ENCODE peak calls at places on chromosomes 13 and 19, in seven cellular contexts. One of them, this sample, is unnamed.

GRCh38 chr19:43799502-43800142 is 2.6 kb downstream of the LYPD5 start:
- DNase-seq in fibroblast of the aortic adventitia: no peak
- DNase-seq in AG10803: no peak
- DNase-seq in heart right ventricle: no peak
- DNase-seq in BJ: no peak
- DNase-seq in BE2C: no peak
- DNase-seq in psoas muscle: no peak
- DNase-seq in this sample: no peak

GRCh38 chr19:15977690-15978089 is 28.9 kb downstream of the OR10H4 start:
- DNase-seq in BJ: no peak
- DNase-seq in BE2C: no peak
- DNase-seq in psoas muscle: no peak
- DNase-seq in AG10803: no peak
- DNase-seq in heart right ventricle: no peak
- DNase-seq in fibroblast of the aortic adventitia: no peak
- DNase-seq in this sample: no peak

GRCh38 chr19:6752257-6753177 is 13.0 kb downstream of the TRIP10 start:
- DNase-seq in AG10803: no peak
- DNase-seq in fibroblast of the aortic adventitia: no peak
- DNase-seq in psoas muscle: no peak
- DNase-seq in BE2C: no peak
- DNase-seq in heart right ventricle: no peak
- DNase-seq in BJ: no peak
- DNase-seq in this sample: no peak

GRCh38 chr19:6459356-6460098 is at the start of gene SLC25A23:
- DNase-seq in BJ: peak
- DNase-seq in AG10803: peak
- DNase-seq in heart right ventricle: peak
- DNase-seq in fibroblast of the aortic adventitia: peak
- DNase-seq in psoas muscle: peak
- DNase-seq in BE2C: peak
- DNase-seq in this sample: peak

GRCh38 chr19:44592451-44592890 is 20.9 kb upstream of the IGSF23 start:
- DNase-seq in psoas muscle: no peak
- DNase-seq in heart right ventricle: peak
- DNase-seq in BJ: no peak
- DNase-seq in fibroblast of the aortic adventitia: no peak
- DNase-seq in BE2C: no peak
- DNase-seq in AG10803: no peak
- DNase-seq in this sample: no peak

GRCh38 chr19:4914736-4915501 is 5.6 kb downstream of the UHRF1 start:
- DNase-seq in fibroblast of the aortic adventitia: peak
- DNase-seq in BJ: peak
- DNase-seq in AG10803: peak
- DNase-seq in psoas muscle: no peak
- DNase-seq in BE2C: peak
- DNase-seq in heart right ventricle: no peak
- DNase-seq in this sample: peak

GRCh38 chr19:55304279-55304978 is 20.6 kb downstream of the BRSK1 start:
- DNase-seq in AG10803: peak
- DNase-seq in heart right ventricle: no peak
- DNase-seq in psoas muscle: peak
- DNase-seq in fibroblast of the aortic adventitia: peak
- DNase-seq in BE2C: peak
- DNase-seq in BJ: no peak
- DNase-seq in this sample: peak

GRCh38 chr19:3513198-3514140 is 7.4 kb downstream of the FZR1 start:
- DNase-seq in BE2C: no peak
- DNase-seq in fibroblast of the aortic adventitia: no peak
- DNase-seq in AG10803: no peak
- DNase-seq in heart right ventricle: peak
- DNase-seq in BJ: no peak
- DNase-seq in psoas muscle: no peak
- DNase-seq in this sample: no peak

GRCh38 chr13:33191425-33192221 is 93.9 kb downstream of the STARD13 start:
- DNase-seq in fibroblast of the aortic adventitia: no peak
- DNase-seq in BE2C: peak
- DNase-seq in psoas muscle: no peak
- DNase-seq in heart right ventricle: no peak
- DNase-seq in AG10803: peak
- DNase-seq in BJ: no peak
- DNase-seq in this sample: no peak

GRCh38 chr19:46513461-46514236 is 18.0 kb upstream of the PNMA8B start:
- DNase-seq in BE2C: peak
- DNase-seq in heart right ventricle: peak
- DNase-seq in BJ: no peak
- DNase-seq in AG10803: peak
- DNase-seq in fibroblast of the aortic adventitia: peak
- DNase-seq in psoas muscle: peak
- DNase-seq in this sample: peak

GRCh38 chr13:47175172-47175806 is 278.4 kb upstream of the HTR2A start:
- DNase-seq in fibroblast of the aortic adventitia: peak
- DNase-seq in BJ: peak
- DNase-seq in psoas muscle: no peak
- DNase-seq in heart right ventricle: no peak
- DNase-seq in AG10803: peak
- DNase-seq in BE2C: no peak
- DNase-seq in this sample: peak

GRCh38 chr19:42555317-42555716 is 27.0 kb upstream of the CEACAM1 start:
- DNase-seq in heart right ventricle: peak
- DNase-seq in psoas muscle: no peak
- DNase-seq in BJ: no peak
- DNase-seq in BE2C: no peak
- DNase-seq in AG10803: no peak
- DNase-seq in fibroblast of the aortic adventitia: no peak
- DNase-seq in this sample: no peak

GRCh38 chr13:111115841-111116500 is 861 bp downstream of the ARHGEF7 start:
- DNase-seq in AG10803: peak
- DNase-seq in psoas muscle: peak
- DNase-seq in BJ: peak
- DNase-seq in BE2C: no peak
- DNase-seq in fibroblast of the aortic adventitia: peak
- DNase-seq in heart right ventricle: peak
- DNase-seq in this sample: peak

GRCh38 chr13:78913656-78914055 is 254.7 kb upstream of the OBI1 start:
- DNase-seq in BE2C: no peak
- DNase-seq in AG10803: no peak
- DNase-seq in heart right ventricle: no peak
- DNase-seq in fibroblast of the aortic adventitia: no peak
- DNase-seq in psoas muscle: no peak
- DNase-seq in BJ: no peak
- DNase-seq in this sample: no peak

GRCh38 chr13:44249439-44249838 is 124.2 kb upstream of the SERP2 start:
- DNase-seq in psoas muscle: peak
- DNase-seq in BE2C: peak
- DNase-seq in fibroblast of the aortic adventitia: peak
- DNase-seq in AG10803: peak
- DNase-seq in BJ: peak
- DNase-seq in heart right ventricle: peak
- DNase-seq in this sample: peak

DNA sequence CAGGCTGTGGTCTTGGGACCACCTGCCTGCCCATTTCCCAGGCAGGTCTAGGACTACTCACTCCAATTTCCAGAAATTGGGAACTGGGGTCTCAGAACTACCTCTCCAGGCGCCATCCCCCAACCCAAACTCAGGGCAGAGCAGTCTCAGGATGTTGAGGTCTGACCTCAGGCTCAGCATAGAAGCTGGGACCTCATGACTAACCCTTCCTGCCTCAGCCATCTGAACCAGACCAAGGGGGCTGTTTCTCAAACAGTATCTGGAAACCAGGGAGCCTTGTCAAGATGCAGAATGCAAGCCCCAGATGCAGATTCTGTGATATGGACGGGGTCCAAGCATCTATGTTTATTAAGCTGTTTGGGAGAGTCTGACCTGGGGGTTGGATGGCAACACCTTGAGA is 1.3 kb downstream of the FBXW9 start:
- DNase-seq in AG10803: no peak
- DNase-seq in BJ: no peak
- DNase-seq in fibroblast of the aortic adventitia: no peak
- DNase-seq in BE2C: no peak
- DNase-seq in heart right ventricle: no peak
- DNase-seq in psoas muscle: no peak
- DNase-seq in this sample: no peak
- H3K4me3 ChIP-seq in AG10803: peak
- H3K4me3 ChIP-seq in BJ: no peak
- H3K4me3 ChIP-seq in fibroblast of the aortic adventitia: peak
- H3K4me3 ChIP-seq in BE2C: peak
- H3K4me3 ChIP-seq in heart right ventricle: no peak
- H3K4me3 ChIP-seq in psoas muscle: peak
- H3K4me3 ChIP-seq in this sample: no peak

DNA sequence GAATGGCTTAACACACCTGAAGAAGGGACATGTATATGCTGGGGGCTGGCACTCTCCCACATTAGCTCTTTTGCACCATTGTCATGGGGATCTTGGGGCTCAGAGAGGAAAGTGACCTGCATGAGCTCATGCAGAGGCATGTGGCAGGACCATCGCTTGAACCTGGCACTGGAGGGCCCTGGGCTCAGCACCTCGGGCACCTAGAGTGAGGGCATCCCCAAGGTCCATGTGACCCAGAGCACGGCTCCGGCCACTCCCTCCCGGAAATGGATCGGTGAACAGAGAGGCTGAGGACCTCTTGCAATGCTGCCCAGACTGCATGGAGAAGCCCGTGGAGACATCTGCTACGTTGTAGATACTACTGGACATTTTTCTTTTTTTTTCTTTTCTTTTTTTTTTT is 38.6 kb upstream of the CCNE1 start:
- DNase-seq in psoas muscle: no peak
- DNase-seq in fibroblast of the aortic adventitia: no peak
- DNase-seq in AG10803: no peak
- DNase-seq in BE2C: no peak
- DNase-seq in heart right ventricle: no peak
- DNase-seq in BJ: no peak
- DNase-seq in this sample: no peak
- TF ChIP-seq CTCF in psoas muscle: no peak
- TF ChIP-seq CTCF in fibroblast of the aortic adventitia: no peak
- TF ChIP-seq CTCF in AG10803: no peak
- TF ChIP-seq CTCF in BE2C: no peak
- TF ChIP-seq CTCF in heart right ventricle: no peak
- TF ChIP-seq CTCF in BJ: no peak
- TF ChIP-seq CTCF in this sample: no peak

GRCh38 chr13:41492432-41493267 is 35.3 kb downstream of the RGCC start:
- DNase-seq in AG10803: no peak
- DNase-seq in psoas muscle: no peak
- DNase-seq in heart right ventricle: no peak
- DNase-seq in BE2C: no peak
- DNase-seq in fibroblast of the aortic adventitia: no peak
- DNase-seq in BJ: no peak
- DNase-seq in this sample: no peak
- H3K4me3 ChIP-seq in AG10803: no peak
- H3K4me3 ChIP-seq in psoas muscle: no peak
- H3K4me3 ChIP-seq in heart right ventricle: no peak
- H3K4me3 ChIP-seq in BE2C: no peak
- H3K4me3 ChIP-seq in fibroblast of the aortic adventitia: no peak
- H3K4me3 ChIP-seq in BJ: no peak
- H3K4me3 ChIP-seq in this sample: no peak

GRCh38 chr19:48064509-48064908 is 20.6 kb upstream of the CABP5 start:
- DNase-seq in BJ: no peak
- DNase-seq in AG10803: no peak
- DNase-seq in fibroblast of the aortic adventitia: no peak
- DNase-seq in psoas muscle: no peak
- DNase-seq in BE2C: no peak
- DNase-seq in heart right ventricle: no peak
- DNase-seq in this sample: no peak

GRCh38 chr19:48069435-48069834 is 25.6 kb upstream of the CABP5 start:
- DNase-seq in BJ: no peak
- DNase-seq in heart right ventricle: no peak
- DNase-seq in BE2C: no peak
- DNase-seq in fibroblast of the aortic adventitia: no peak
- DNase-seq in psoas muscle: no peak
- DNase-seq in AG10803: no peak
- DNase-seq in this sample: no peak
- TF ChIP-seq CTCF in BJ: no peak
- TF ChIP-seq CTCF in heart right ventricle: no peak
- TF ChIP-seq CTCF in BE2C: no peak
- TF ChIP-seq CTCF in fibroblast of the aortic adventitia: peak
- TF ChIP-seq CTCF in psoas muscle: no peak
- TF ChIP-seq CTCF in AG10803: no peak
- TF ChIP-seq CTCF in this sample: no peak

GRCh38 chr19:31317542-31317941 is 31.7 kb downstream of the TSHZ3 start:
- DNase-seq in fibroblast of the aortic adventitia: peak
- DNase-seq in BJ: no peak
- DNase-seq in heart right ventricle: no peak
- DNase-seq in BE2C: no peak
- DNase-seq in psoas muscle: no peak
- DNase-seq in AG10803: no peak
- DNase-seq in this sample: peak

GRCh38 chr19:31317098-31317497 is 32.1 kb downstream of the TSHZ3 start:
- DNase-seq in heart right ventricle: no peak
- DNase-seq in fibroblast of the aortic adventitia: peak
- DNase-seq in BJ: no peak
- DNase-seq in AG10803: no peak
- DNase-seq in psoas muscle: no peak
- DNase-seq in BE2C: no peak
- DNase-seq in this sample: no peak

GRCh38 chr19:31315621-31316011 is 33.6 kb downstream of the TSHZ3 start:
- DNase-seq in BJ: no peak
- DNase-seq in heart right ventricle: no peak
- DNase-seq in psoas muscle: no peak
- DNase-seq in AG10803: no peak
- DNase-seq in BE2C: no peak
- DNase-seq in fibroblast of the aortic adventitia: peak
- DNase-seq in this sample: no peak

GRCh38 chr19:31314849-31315620 is 34.2 kb downstream of the TSHZ3 start:
- DNase-seq in BE2C: peak
- DNase-seq in AG10803: no peak
- DNase-seq in fibroblast of the aortic adventitia: peak
- DNase-seq in psoas muscle: no peak
- DNase-seq in heart right ventricle: no peak
- DNase-seq in BJ: no peak
- DNase-seq in this sample: peak

GRCh38 chr19:31316201-31316951 is 32.9 kb downstream of the TSHZ3 start:
- DNase-seq in heart right ventricle: peak
- DNase-seq in AG10803: peak
- DNase-seq in fibroblast of the aortic adventitia: peak
- DNase-seq in psoas muscle: no peak
- DNase-seq in BJ: no peak
- DNase-seq in BE2C: no peak
- DNase-seq in this sample: peak
- H3K4me3 ChIP-seq in heart right ventricle: no peak
- H3K4me3 ChIP-seq in AG10803: peak
- H3K4me3 ChIP-seq in fibroblast of the aortic adventitia: peak
- H3K4me3 ChIP-seq in psoas muscle: peak
- H3K4me3 ChIP-seq in BJ: peak
- H3K4me3 ChIP-seq in BE2C: peak
- H3K4me3 ChIP-seq in this sample: peak

DNA sequence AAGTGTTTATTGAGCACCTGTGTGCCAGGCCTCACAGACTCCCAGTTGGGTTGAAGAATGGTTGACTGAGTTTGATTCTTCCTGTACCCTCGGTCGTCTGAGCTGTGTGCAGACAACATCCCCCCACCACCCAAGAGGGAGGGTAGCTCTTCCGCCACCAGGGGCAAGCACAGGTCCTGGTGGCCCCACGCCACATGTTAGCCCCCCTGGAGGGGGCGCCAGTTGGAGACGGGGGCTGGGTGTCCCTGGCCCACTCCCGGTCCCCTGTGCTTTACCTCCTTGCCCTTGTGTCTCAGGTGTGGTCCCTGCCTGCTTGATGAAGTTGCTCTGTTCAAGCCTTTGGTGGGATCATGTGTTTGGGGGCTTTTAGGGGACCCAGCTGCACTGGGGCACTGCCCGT is 27.2 kb downstream of the COLGALT1 start:
- DNase-seq in psoas muscle: no peak
- DNase-seq in BE2C: no peak
- DNase-seq in BJ: no peak
- DNase-seq in heart right ventricle: no peak
- DNase-seq in fibroblast of the aortic adventitia: no peak
- DNase-seq in AG10803: no peak
- DNase-seq in this sample: no peak
- TF ChIP-seq CTCF in psoas muscle: no peak
- TF ChIP-seq CTCF in BE2C: no peak
- TF ChIP-seq CTCF in BJ: no peak
- TF ChIP-seq CTCF in heart right ventricle: no peak
- TF ChIP-seq CTCF in fibroblast of the aortic adventitia: no peak
- TF ChIP-seq CTCF in AG10803: no peak
- TF ChIP-seq CTCF in this sample: no peak